ENCODE peak calls at places on chromosome 22, in six cellular contexts. T, I, W, N, B and K are unnamed samples.

GRCh38 chr22:46596032-46596441 is 24.1 kb upstream of the GRAMD4 start:
- DNase-seq in W (peak), N (no peak), I (peak), T (no peak), B (no peak), K (no peak)

GRCh38 chr22:38549106-38549884 is 20.7 kb downstream of the DMC1 start:
- DNase-seq in T (no peak), I (no peak), N (no peak), B (no peak), W (no peak), K (peak)

GRCh38 chr22:24117942-24118341 is 63.3 kb upstream of the SUSD2 start:
- DNase-seq in W (no peak), B (no peak), T (no peak), N (no peak), I (no peak), K (no peak)

GRCh38 chr22:42716221-42716620 is 4.4 kb downstream of the A4GALT start:
- DNase-seq in W (no peak), T (no peak), N (no peak), I (no peak), B (no peak), K (no peak)

GRCh38 chr22:22226448-22227187 is 18.0 kb upstream of the VPREB1 start:
- DNase-seq in B (no peak), I (no peak), N (no peak), T (no peak), W (no peak), K (no peak)

GRCh38 chr22:24445481-24446290 is 18.3 kb downstream of the ADORA2A start:
- DNase-seq in T (no peak), B (no peak), N (no peak), W (no peak), I (no peak), K (peak)

GRCh38 chr22:42313204-42313603 is 42.8 kb upstream of the TCF20 start:
- DNase-seq in B (no peak), W (no peak), T (no peak), N (no peak), I (no peak), K (no peak)

GRCh38 chr22:43818981-43819690 is 7.0 kb upstream of the EFCAB6 start:
- DNase-seq in B (no peak), W (no peak), T (no peak), N (no peak), I (no peak), K (peak)

GRCh38 chr22:43169310-43170130 is 17.4 kb downstream of the TTLL12 start:
- DNase-seq in W (no peak), B (no peak), T (no peak), N (no peak), I (no peak), K (no peak)

GRCh38 chr22:48957987-48958321 is 869.7 kb downstream of the BRD1 start:
- DNase-seq in I (no peak), T (no peak), N (no peak), B (no peak), W (no peak), K (peak)

GRCh38 chr22:20094158-20094807 is 14.2 kb downstream of the DGCR8 start:
- DNase-seq in T (no peak), I (no peak), W (no peak), N (no peak), B (no peak), K (no peak)

GRCh38 chr22:16783930-16784354 is 41.3 kb downstream of the XKR3 start:
- DNase-seq in I (no peak), N (no peak), T (no peak), B (no peak), W (no peak), K (no peak)
- TF ChIP-seq CTCF in I (no peak), N (no peak), T (peak), B (no peak), W (no peak), K (peak)

GRCh38 chr22:36775966-36776669 is at the start of gene IFT27:
- DNase-seq in T (peak), W (peak), B (peak), I (peak), N (peak), K (peak)

GRCh38 chr22:36772451-36772850 is 3.5 kb downstream of the IFT27 start:
- DNase-seq in W (no peak), I (no peak), T (no peak), N (no peak), B (no peak), K (no peak)

GRCh38 chr22:36775589-36775965 is 342 bp downstream of the IFT27 start:
- DNase-seq in N (peak), T (no peak), B (no peak), W (peak), I (peak), K (no peak)

GRCh38 chr22:36771376-36772063 is 4.4 kb downstream of the IFT27 start:
- DNase-seq in B (no peak), T (no peak), W (no peak), N (no peak), I (peak), K (no peak)

DNA sequence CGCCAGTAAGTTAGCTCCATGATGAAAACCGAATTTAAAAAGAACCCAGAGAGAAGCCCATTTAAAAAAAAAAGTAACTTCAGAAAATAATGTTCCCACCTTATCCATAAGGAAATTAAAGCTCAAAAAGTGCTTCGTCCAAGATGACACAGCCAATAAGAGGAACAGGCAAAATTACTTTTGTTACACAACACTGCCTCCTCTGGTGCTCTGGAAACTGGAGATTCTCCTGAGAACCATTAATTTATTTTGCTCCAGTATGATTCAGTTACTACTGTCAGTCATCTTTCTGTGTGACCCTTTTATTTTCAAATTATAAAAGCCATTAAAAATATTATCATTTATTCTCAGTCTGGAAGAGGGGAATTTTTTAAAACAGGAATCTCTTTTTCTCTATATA is 2.0 kb downstream of the IFT27 start:
- DNase-seq in W (no peak), N (no peak), I (no peak), B (no peak), T (no peak), K (no peak)
- TF ChIP-seq CTCF in W (peak), N (peak), I (peak), B (peak), T (peak), K (peak)

GRCh38 chr22:29157759-29158535 is 47.7 kb upstream of the EMID1 start:
- DNase-seq in I (no peak), W (no peak), T (no peak), B (no peak), N (no peak), K (no peak)

GRCh38 chr22:29155966-29156365 is 49.7 kb upstream of the EMID1 start:
- DNase-seq in T (no peak), N (no peak), I (no peak), B (no peak), W (no peak), K (no peak)

GRCh38 chr22:29154364-29155048 is 51.2 kb upstream of the EMID1 start:
- DNase-seq in W (peak), B (no peak), T (peak), N (peak), I (peak), K (peak)

GRCh38 chr22:29158546-29158945 is 47.1 kb upstream of the EMID1 start:
- DNase-seq in W (no peak), I (no peak), T (no peak), N (no peak), B (no peak), K (no peak)

GRCh38 chr22:29156507-29156906 is 49.2 kb upstream of the EMID1 start:
- DNase-seq in T (no peak), W (no peak), I (no peak), N (peak), B (no peak), K (no peak)
- TF ChIP-seq CTCF in T (no peak), W (no peak), I (no peak), N (no peak), B (peak), K (no peak)

DNA sequence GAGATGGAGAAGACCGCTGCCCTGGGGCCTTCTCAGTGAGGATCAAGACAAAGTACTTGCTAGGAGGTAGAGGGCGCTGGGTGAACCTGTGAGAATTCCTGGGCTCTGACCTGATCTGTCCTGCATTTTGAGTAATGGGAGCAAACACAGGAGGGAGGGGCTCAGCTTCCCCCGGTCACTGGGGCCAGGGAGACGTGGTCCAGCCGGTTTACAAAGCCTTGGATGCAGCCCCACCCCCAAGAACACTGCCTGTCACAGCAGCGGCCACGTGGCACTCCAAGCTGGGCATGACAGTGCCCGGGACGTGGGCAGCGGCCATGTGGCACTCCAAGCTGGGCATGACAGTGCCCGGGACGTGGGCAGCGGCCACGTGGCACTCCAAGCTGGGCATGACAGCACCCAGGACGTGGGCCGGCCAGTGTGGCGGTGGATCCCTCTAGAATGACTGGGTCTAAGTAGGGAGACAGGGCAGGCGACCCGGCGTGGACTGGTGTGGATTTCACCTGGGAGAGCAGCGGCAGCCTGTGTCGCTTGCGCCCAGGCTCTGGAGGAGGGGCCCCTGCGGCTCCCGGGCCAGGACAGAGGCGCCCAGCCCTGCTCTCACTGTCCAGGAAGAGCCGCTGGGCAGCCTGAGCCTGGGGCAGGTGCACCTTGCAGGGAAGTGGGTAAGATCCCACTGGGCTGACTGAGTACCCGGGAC is 2.5 kb upstream of the TTLL8 start:
- DNase-seq in I (peak), T (no peak), N (no peak), W (no peak), B (no peak), K (no peak)
- TF ChIP-seq CTCF in I (no peak), T (no peak), N (no peak), W (no peak), B (no peak), K (no peak)

DNA sequence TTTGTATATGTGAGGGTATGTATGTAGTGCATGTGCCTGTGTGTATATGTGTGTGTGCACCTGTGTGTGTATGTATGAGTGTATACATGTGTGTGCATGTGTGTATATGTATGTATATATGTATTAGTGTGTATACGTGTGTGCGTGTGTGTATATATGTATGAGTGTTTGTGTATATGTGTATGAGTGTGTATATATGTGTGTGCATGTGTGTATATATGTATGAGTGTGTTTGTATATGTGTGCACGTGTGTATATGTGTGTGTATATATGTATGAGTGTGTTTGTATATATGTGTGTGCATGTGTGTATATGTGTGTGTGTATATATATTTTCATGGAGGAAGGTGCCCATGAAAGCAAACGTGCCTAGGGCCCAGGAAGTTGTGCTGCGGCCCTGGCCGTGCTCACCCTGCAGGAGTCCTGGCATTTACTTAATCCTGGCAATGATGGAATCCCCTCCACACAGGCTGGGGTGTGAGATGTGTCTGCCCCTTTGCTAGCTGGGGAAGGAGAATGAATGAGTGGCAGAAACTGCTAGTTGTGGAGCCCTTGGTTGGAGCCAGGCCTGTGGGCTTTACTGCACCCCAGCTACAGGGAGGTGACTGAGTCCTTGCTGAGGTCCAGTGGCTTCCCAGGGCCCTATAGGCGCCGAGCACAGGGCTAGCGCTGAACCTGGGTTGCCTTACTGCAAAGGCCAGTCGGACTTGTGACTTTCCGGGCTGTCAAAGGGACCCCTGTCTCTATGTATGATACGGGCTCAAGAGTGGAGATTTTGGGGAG is 97.2 kb downstream of the MYO18B start:
- DNase-seq in B (no peak), W (no peak), N (no peak), I (no peak), T (no peak), K (no peak)
- TF ChIP-seq CTCF in B (no peak), W (no peak), N (no peak), I (no peak), T (no peak), K (no peak)

DNA sequence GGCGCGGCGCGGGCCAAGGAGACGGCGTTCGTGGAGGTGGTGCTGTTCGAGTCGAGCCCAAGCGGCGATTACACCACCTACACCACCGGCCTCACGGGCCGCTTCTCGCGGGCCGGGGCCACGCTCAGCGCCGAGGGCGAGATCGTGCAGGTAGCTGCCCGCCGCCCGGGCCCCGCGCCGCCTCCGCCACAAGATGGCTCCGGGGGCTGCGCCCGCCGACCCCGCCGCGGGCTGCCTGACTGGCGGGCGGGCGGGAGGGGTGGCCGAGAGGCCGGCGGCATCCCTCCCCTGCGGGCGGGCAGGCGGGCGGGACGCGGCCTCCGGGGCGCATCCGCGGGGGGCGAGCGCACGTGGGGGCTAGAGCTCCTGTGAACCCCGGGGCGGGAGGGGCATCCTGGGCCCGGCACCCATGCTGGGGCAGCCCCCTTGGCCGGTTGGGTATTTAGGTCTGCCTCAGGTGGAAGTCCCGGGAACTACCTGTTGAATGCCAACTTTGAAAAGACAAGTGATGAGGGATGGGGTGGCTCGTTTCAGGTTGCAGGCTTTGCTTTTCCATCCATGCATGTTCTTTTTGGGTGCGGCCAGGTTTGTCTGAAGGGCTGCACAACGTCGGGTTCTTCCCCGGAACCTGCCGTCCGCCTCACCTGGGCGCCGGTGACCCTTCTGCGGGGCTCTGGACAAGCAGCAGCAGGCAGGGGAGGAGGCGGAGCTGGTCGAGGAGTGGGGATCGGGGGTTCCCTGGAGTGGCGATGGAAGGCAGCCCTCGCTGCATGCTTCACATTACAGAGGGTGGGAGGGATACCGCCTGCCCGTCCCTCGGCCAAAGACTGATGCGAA is 763 bp downstream of the ZNRF3 start:
- DNase-seq in B (no peak), N (peak), T (peak), I (peak), W (peak), K (no peak)
- TF ChIP-seq CTCF in B (no peak), N (no peak), T (peak), I (no peak), W (no peak), K (no peak)

GRCh38 chr22:45101828-45102227 is 61.9 kb upstream of the NUP50 start:
- DNase-seq in B (no peak), I (peak), W (peak), T (peak), N (peak), K (peak)
- TF ChIP-seq CTCF in B (peak), I (no peak), W (peak), T (peak), N (peak), K (peak)

GRCh38 chr22:30453731-30454510 is 17.9 kb downstream of the SEC14L3 start:
- DNase-seq in B (no peak), N (peak), I (peak), W (no peak), T (no peak), K (no peak)
- TF ChIP-seq CTCF in B (no peak), N (no peak), I (no peak), W (no peak), T (peak), K (no peak)